ENCODE peak calls at places on chromosomes 11 and 22, in nine cellular contexts. N is H9, K is MCF 10A, I is glutamatergic neuron, A is body of pancreas, J is RWPE2, Y is cardiac muscle cell, X is IMR-90, Z is AG10803. E is an unnamed sample.

GRCh38 chr11:78427615-78428272 is 10.1 kb upstream of the GAB2 start:
- DNase-seq in X (no peak), Z (no peak), N (no peak), A (no peak), Y (no peak), J (no peak), I (no peak), K (no peak), E (no peak)

GRCh38 chr22:29216873-29217666 is 11.4 kb downstream of the EMID1 start:
- DNase-seq in K (peak; percentile 62), Z (peak; percentile 64), I (peak; percentile 18), N (peak; percentile 21), J (peak; percentile 57), Y (no peak), X (peak; percentile 78), A (peak; percentile 92), E (no peak)

GRCh38 chr11:109644158-109644557 is 222.2 kb downstream of the C11orf87 start:
- DNase-seq in N (no peak), Y (peak; percentile 83), Z (peak; percentile 9), J (no peak), K (peak; percentile 4), X (no peak), I (peak; percentile 24), A (peak; percentile 36), E (no peak)

GRCh38 chr11:26753738-26754504 is 32.1 kb upstream of the SLC5A12 start:
- DNase-seq in A (peak; percentile 43), J (no peak), I (peak; percentile 31), X (peak; percentile 74), N (peak; percentile 30), Y (peak; percentile 79), K (peak; percentile 75), Z (peak; percentile 81), E (peak; percentile 20)

GRCh38 chr11:121352301-121352891 is 59.8 kb downstream of the SC5D start:
- DNase-seq in Z (no peak), N (no peak), I (no peak), Y (no peak), A (no peak), K (no peak), X (no peak), J (no peak), E (no peak)

GRCh38 chr11:2987881-2988280 is 4.2 kb downstream of the NAP1L4 start:
- DNase-seq in X (no peak), K (no peak), Y (no peak), Z (no peak), I (no peak), A (no peak), N (no peak), J (no peak), E (no peak)

GRCh38 chr11:134050541-134051383 is 18.1 kb upstream of the JAM3 start:
- DNase-seq in K (peak; percentile 68), I (peak; percentile 88), A (peak; percentile 77), N (peak; percentile 63), J (no peak), Y (peak; percentile 85), Z (peak; percentile 48), X (peak; percentile 49), E (peak; percentile 75)

GRCh38 chr11:134272381-134273316 is 3.5 kb upstream of the GLB1L3 start:
- DNase-seq in I (peak; percentile 60), N (peak; percentile 87), K (no peak), Z (peak; percentile 48), Y (peak; percentile 56), A (no peak), X (peak; percentile 61), J (no peak), E (no peak)

GRCh38 chr11:118102721-118103261 is 16.0 kb upstream of the SMIM35 start:
- DNase-seq in K (no peak), A (no peak), Z (no peak), I (no peak), Y (no peak), N (no peak), J (no peak), X (no peak), E (no peak)

GRCh38 chr11:132052904-132053303 is 682.5 kb downstream of the NTM start:
- DNase-seq in K (no peak), J (no peak), N (no peak), X (no peak), Z (peak; percentile 63), A (no peak), Y (no peak), I (no peak), E (no peak)

GRCh38 chr11:131498631-131499053 is 128.2 kb downstream of the NTM start:
- DNase-seq in X (no peak), N (peak; percentile 43), J (no peak), I (no peak), Z (no peak), K (no peak), Y (no peak), A (no peak), E (no peak)

GRCh38 chr11:21323617-21324016 is 654.2 kb downstream of the NELL1 start:
- DNase-seq in Z (no peak), K (no peak), J (no peak), X (no peak), A (no peak), Y (no peak), N (no peak), I (no peak), E (no peak)
- TF ChIP-seq CTCF in Z (no peak), K (no peak), J (no peak), X (no peak), A (no peak), Y (no peak), N (peak; percentile 67), I (no peak), E (peak; percentile 37)

DNA sequence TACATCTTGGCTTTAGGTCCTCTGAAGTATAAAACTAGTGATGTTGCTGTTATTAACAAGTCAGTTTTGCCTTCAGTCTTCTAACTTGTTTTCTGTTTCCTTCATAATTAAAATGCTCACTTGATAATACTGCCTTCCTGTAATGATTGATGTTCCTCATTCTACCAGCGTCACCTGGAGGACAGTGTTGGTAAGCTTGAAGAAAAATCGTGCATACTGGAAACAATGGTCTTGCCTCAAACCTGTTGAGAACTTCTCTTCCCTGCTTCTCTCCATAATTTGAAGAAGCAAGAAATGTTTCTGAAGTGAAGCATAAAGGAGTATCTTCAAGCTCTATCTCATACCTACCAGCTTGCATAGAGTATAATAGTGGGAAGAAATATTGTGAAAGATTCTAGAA is 3.0 kb downstream of the YWHAH start:
- DNase-seq in J (no peak), Z (no peak), N (no peak), X (no peak), K (peak; percentile 70), I (no peak), Y (no peak), A (no peak), E (no peak)
- TF ChIP-seq CTCF in J (peak; percentile 75), Z (peak; percentile 18), N (peak; percentile 55), X (peak; percentile 31), K (peak; percentile 79), I (peak; percentile 8), Y (peak; percentile 48), A (no peak), E (peak; percentile 62)

GRCh38 chr22:24992946-24993345 is 40.4 kb downstream of the KIAA1671 start:
- DNase-seq in Y (no peak), J (no peak), Z (no peak), A (no peak), X (no peak), N (no peak), I (no peak), K (no peak), E (no peak)
- TF ChIP-seq CTCF in Y (no peak), J (no peak), Z (no peak), A (no peak), X (no peak), N (no peak), I (no peak), K (no peak), E (no peak)

DNA sequence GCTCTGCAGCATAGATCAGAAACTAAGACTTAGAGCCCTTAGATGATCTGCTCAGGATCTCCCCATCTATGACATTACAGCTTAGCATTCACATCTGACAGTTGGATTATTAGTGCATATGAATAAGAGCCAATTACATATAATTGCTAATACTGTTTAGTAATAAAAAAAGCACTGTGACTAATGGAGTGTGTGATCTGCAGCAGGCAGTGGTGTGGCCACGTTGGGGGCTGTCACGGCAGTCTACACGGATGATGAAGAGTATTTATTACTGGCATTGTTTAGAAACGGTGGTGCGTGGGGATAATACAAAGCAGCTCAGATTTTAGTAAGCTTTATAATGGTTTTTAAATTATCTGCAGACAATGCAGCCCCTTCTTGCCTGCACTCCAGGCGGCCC is 93.5 kb upstream of the TIMP3 start:
- DNase-seq in N (no peak), J (no peak), K (no peak), Z (peak; percentile 47), Y (no peak), I (no peak), A (no peak), X (no peak), E (no peak)
- TF ChIP-seq CTCF in N (no peak), J (no peak), K (no peak), Z (no peak), Y (no peak), I (no peak), A (no peak), X (no peak), E (no peak)

GRCh38 chr11:65530157-65530496 is 5.2 kb downstream of the SCYL1 start:
- DNase-seq in J (no peak), A (no peak), X (no peak), I (no peak), K (no peak), Z (no peak), N (no peak), Y (no peak), E (no peak)
- TF ChIP-seq CTCF in J (peak; percentile 19), A (no peak), X (peak; percentile 22), I (no peak), K (no peak), Z (peak; percentile 20), N (peak; percentile 66), Y (peak; percentile 22), E (peak; percentile 49)

E was measured in neural crest cell.